ENCODE peak calls at places on chromosome 4, in eight cellular contexts. One of them, this sample, is unnamed.

GRCh38 chr4:186580669-186581068 is 25.3 kb upstream of the MTNR1A start:
- DNase-seq in naive thymus-derived CD8-positive, alpha-beta T cell: no peak
- DNase-seq in heart left ventricle: no peak
- DNase-seq in mucosa of descending colon: no peak
- DNase-seq in OCI-LY7: no peak
- DNase-seq in ureter: no peak
- DNase-seq in EL: no peak
- DNase-seq in dorsolateral prefrontal cortex: no peak
- DNase-seq in this sample: no peak

GRCh38 chr4:147709999-147710398 is 21.9 kb upstream of the ARHGAP10 start:
- DNase-seq in naive thymus-derived CD8-positive, alpha-beta T cell: no peak
- DNase-seq in heart left ventricle: no peak
- DNase-seq in mucosa of descending colon: no peak
- DNase-seq in OCI-LY7: no peak
- DNase-seq in ureter: no peak
- DNase-seq in EL: peak
- DNase-seq in dorsolateral prefrontal cortex: no peak
- DNase-seq in this sample: no peak

GRCh38 chr4:110982486-110982885 is 359.6 kb upstream of the PITX2 start:
- DNase-seq in naive thymus-derived CD8-positive, alpha-beta T cell: no peak
- DNase-seq in heart left ventricle: no peak
- DNase-seq in mucosa of descending colon: no peak
- DNase-seq in OCI-LY7: no peak
- DNase-seq in ureter: no peak
- DNase-seq in EL: no peak
- DNase-seq in dorsolateral prefrontal cortex: no peak
- DNase-seq in this sample: no peak

GRCh38 chr4:82217986-82218715 is 155.6 kb downstream of the HNRNPD start:
- DNase-seq in naive thymus-derived CD8-positive, alpha-beta T cell: peak
- DNase-seq in heart left ventricle: no peak
- DNase-seq in mucosa of descending colon: no peak
- DNase-seq in OCI-LY7: peak
- DNase-seq in ureter: no peak
- DNase-seq in EL: no peak
- DNase-seq in dorsolateral prefrontal cortex: no peak
- DNase-seq in this sample: peak

GRCh38 chr4:172040766-172041165 is 227.6 kb downstream of the GALNTL6 start:
- DNase-seq in naive thymus-derived CD8-positive, alpha-beta T cell: no peak
- DNase-seq in heart left ventricle: no peak
- DNase-seq in mucosa of descending colon: no peak
- DNase-seq in OCI-LY7: no peak
- DNase-seq in ureter: no peak
- DNase-seq in EL: no peak
- DNase-seq in dorsolateral prefrontal cortex: no peak
- DNase-seq in this sample: no peak

GRCh38 chr4:1418494-1419285 is 12.4 kb upstream of the NKX1-1 start:
- DNase-seq in naive thymus-derived CD8-positive, alpha-beta T cell: no peak
- DNase-seq in heart left ventricle: peak
- DNase-seq in mucosa of descending colon: peak
- DNase-seq in OCI-LY7: no peak
- DNase-seq in ureter: peak
- DNase-seq in EL: no peak
- DNase-seq in dorsolateral prefrontal cortex: no peak
- DNase-seq in this sample: no peak

GRCh38 chr4:25930722-25931354 is 16.8 kb downstream of the SMIM20 start:
- DNase-seq in naive thymus-derived CD8-positive, alpha-beta T cell: no peak
- DNase-seq in heart left ventricle: no peak
- DNase-seq in mucosa of descending colon: no peak
- DNase-seq in OCI-LY7: no peak
- DNase-seq in ureter: no peak
- DNase-seq in EL: no peak
- DNase-seq in dorsolateral prefrontal cortex: no peak
- DNase-seq in this sample: no peak

GRCh38 chr4:167234388-167234881 is at the start of gene SPOCK3:
- DNase-seq in naive thymus-derived CD8-positive, alpha-beta T cell: no peak
- DNase-seq in heart left ventricle: peak
- DNase-seq in mucosa of descending colon: no peak
- DNase-seq in OCI-LY7: no peak
- DNase-seq in ureter: peak
- DNase-seq in EL: peak
- DNase-seq in dorsolateral prefrontal cortex: peak
- DNase-seq in this sample: peak

GRCh38 chr4:75494563-75494962 is 19.6 kb downstream of the RCHY1 start:
- DNase-seq in naive thymus-derived CD8-positive, alpha-beta T cell: no peak
- DNase-seq in heart left ventricle: no peak
- DNase-seq in mucosa of descending colon: no peak
- DNase-seq in OCI-LY7: no peak
- DNase-seq in ureter: no peak
- DNase-seq in EL: peak
- DNase-seq in dorsolateral prefrontal cortex: no peak
- DNase-seq in this sample: no peak

GRCh38 chr4:3409571-3410091 is 32.1 kb upstream of the HGFAC start:
- DNase-seq in naive thymus-derived CD8-positive, alpha-beta T cell: no peak
- DNase-seq in heart left ventricle: peak
- DNase-seq in mucosa of descending colon: no peak
- DNase-seq in OCI-LY7: no peak
- DNase-seq in ureter: no peak
- DNase-seq in EL: no peak
- DNase-seq in dorsolateral prefrontal cortex: no peak
- DNase-seq in this sample: no peak

GRCh38 chr4:180058731-180059215 is 2184.4 kb upstream of the TENM3 start:
- DNase-seq in naive thymus-derived CD8-positive, alpha-beta T cell: no peak
- DNase-seq in heart left ventricle: peak
- DNase-seq in mucosa of descending colon: peak
- DNase-seq in OCI-LY7: no peak
- DNase-seq in ureter: peak
- DNase-seq in EL: peak
- DNase-seq in dorsolateral prefrontal cortex: peak
- DNase-seq in this sample: peak

GRCh38 chr4:140212171-140212570 is 58.2 kb upstream of the MAML3 start:
- DNase-seq in naive thymus-derived CD8-positive, alpha-beta T cell: no peak
- DNase-seq in heart left ventricle: no peak
- DNase-seq in mucosa of descending colon: no peak
- DNase-seq in OCI-LY7: no peak
- DNase-seq in ureter: no peak
- DNase-seq in EL: no peak
- DNase-seq in dorsolateral prefrontal cortex: no peak
- DNase-seq in this sample: no peak

GRCh38 chr4:177554966-177555574 is 112.8 kb upstream of the AGA start:
- DNase-seq in naive thymus-derived CD8-positive, alpha-beta T cell: no peak
- DNase-seq in heart left ventricle: no peak
- DNase-seq in mucosa of descending colon: no peak
- DNase-seq in OCI-LY7: peak
- DNase-seq in ureter: no peak
- DNase-seq in EL: peak
- DNase-seq in dorsolateral prefrontal cortex: no peak
- DNase-seq in this sample: peak

GRCh38 chr4:137819964-137820383 is 287.7 kb upstream of the PCDH18 start:
- DNase-seq in naive thymus-derived CD8-positive, alpha-beta T cell: no peak
- DNase-seq in heart left ventricle: no peak
- DNase-seq in mucosa of descending colon: no peak
- DNase-seq in OCI-LY7: peak
- DNase-seq in ureter: no peak
- DNase-seq in EL: peak
- DNase-seq in dorsolateral prefrontal cortex: no peak
- DNase-seq in this sample: peak

GRCh38 chr4:6452897-6453687 is 19.3 kb downstream of the PPP2R2C start:
- DNase-seq in naive thymus-derived CD8-positive, alpha-beta T cell: no peak
- DNase-seq in heart left ventricle: no peak
- DNase-seq in mucosa of descending colon: no peak
- DNase-seq in OCI-LY7: no peak
- DNase-seq in ureter: no peak
- DNase-seq in EL: no peak
- DNase-seq in dorsolateral prefrontal cortex: no peak
- DNase-seq in this sample: no peak

GRCh38 chr4:74692973-74693372 is 101.3 kb downstream of the BTC start:
- DNase-seq in naive thymus-derived CD8-positive, alpha-beta T cell: no peak
- DNase-seq in heart left ventricle: no peak
- DNase-seq in mucosa of descending colon: no peak
- DNase-seq in OCI-LY7: no peak
- DNase-seq in ureter: peak
- DNase-seq in EL: no peak
- DNase-seq in dorsolateral prefrontal cortex: no peak
- DNase-seq in this sample: no peak

GRCh38 chr4:20882500-20882899 is 182.2 kb downstream of the PACRGL start:
- DNase-seq in naive thymus-derived CD8-positive, alpha-beta T cell: no peak
- DNase-seq in heart left ventricle: no peak
- DNase-seq in mucosa of descending colon: no peak
- DNase-seq in OCI-LY7: no peak
- DNase-seq in ureter: no peak
- DNase-seq in EL: no peak
- DNase-seq in dorsolateral prefrontal cortex: no peak
- DNase-seq in this sample: no peak

GRCh38 chr4:154126276-154126675 is 337.4 kb upstream of the SFRP2 start:
- DNase-seq in naive thymus-derived CD8-positive, alpha-beta T cell: no peak
- DNase-seq in heart left ventricle: no peak
- DNase-seq in mucosa of descending colon: no peak
- DNase-seq in OCI-LY7: no peak
- DNase-seq in ureter: no peak
- DNase-seq in EL: no peak
- DNase-seq in dorsolateral prefrontal cortex: no peak
- DNase-seq in this sample: no peak

GRCh38 chr4:18568600-18568999 is 547.0 kb upstream of the LCORL start:
- DNase-seq in naive thymus-derived CD8-positive, alpha-beta T cell: no peak
- DNase-seq in heart left ventricle: no peak
- DNase-seq in mucosa of descending colon: no peak
- DNase-seq in OCI-LY7: no peak
- DNase-seq in ureter: no peak
- DNase-seq in EL: peak
- DNase-seq in dorsolateral prefrontal cortex: no peak
- DNase-seq in this sample: peak

GRCh38 chr4:183190900-183191527 is 92.0 kb downstream of the WWC2 start:
- DNase-seq in naive thymus-derived CD8-positive, alpha-beta T cell: no peak
- DNase-seq in heart left ventricle: no peak
- DNase-seq in mucosa of descending colon: no peak
- DNase-seq in OCI-LY7: no peak
- DNase-seq in ureter: no peak
- DNase-seq in EL: no peak
- DNase-seq in dorsolateral prefrontal cortex: no peak
- DNase-seq in this sample: no peak

GRCh38 chr4:183403486-183403885 is 41.0 kb upstream of the CDKN2AIP start:
- DNase-seq in naive thymus-derived CD8-positive, alpha-beta T cell: no peak
- DNase-seq in heart left ventricle: no peak
- DNase-seq in mucosa of descending colon: no peak
- DNase-seq in OCI-LY7: no peak
- DNase-seq in ureter: no peak
- DNase-seq in EL: no peak
- DNase-seq in dorsolateral prefrontal cortex: no peak
- DNase-seq in this sample: no peak

GRCh38 chr4:25723409-25723808 is 67.8 kb downstream of the SLC34A2 start:
- DNase-seq in naive thymus-derived CD8-positive, alpha-beta T cell: no peak
- DNase-seq in heart left ventricle: no peak
- DNase-seq in mucosa of descending colon: no peak
- DNase-seq in OCI-LY7: no peak
- DNase-seq in ureter: no peak
- DNase-seq in EL: no peak
- DNase-seq in dorsolateral prefrontal cortex: no peak
- DNase-seq in this sample: no peak

GRCh38 chr4:48739560-48740019 is 40.5 kb downstream of the FRYL start:
- DNase-seq in naive thymus-derived CD8-positive, alpha-beta T cell: no peak
- DNase-seq in heart left ventricle: no peak
- DNase-seq in mucosa of descending colon: no peak
- DNase-seq in OCI-LY7: no peak
- DNase-seq in ureter: no peak
- DNase-seq in EL: no peak
- DNase-seq in dorsolateral prefrontal cortex: no peak
- DNase-seq in this sample: no peak

GRCh38 chr4:184850431-184851199 is 24.8 kb upstream of the ACSL1 start:
- DNase-seq in naive thymus-derived CD8-positive, alpha-beta T cell: no peak
- DNase-seq in heart left ventricle: peak
- DNase-seq in mucosa of descending colon: no peak
- DNase-seq in OCI-LY7: peak
- DNase-seq in ureter: no peak
- DNase-seq in EL: no peak
- DNase-seq in dorsolateral prefrontal cortex: no peak
- DNase-seq in this sample: no peak